ENCODE peak calls at places on chromosomes 2 and 18, in seven cellular contexts. One of them, this sample, is unnamed.

GRCh38 chr18:57895182-57895581 is 92.1 kb upstream of the ATP8B1 start:
- DNase-seq in amniotic epithelial cell: no peak
- DNase-seq in effector memory CD4-positive, alpha-beta T cell: no peak
- DNase-seq in NCI-H1105 treated with DMSO at 0.1 percent for 48 hours: no peak
- DNase-seq in mucosa of gallbladder: no peak
- DNase-seq in RPMI8226: no peak
- DNase-seq in stimulated activated naive CD8-positive, alpha-beta T cell treated with anti-CD3 and anti-CD28 coated beads, Interleukin-15, amount 100 ng/mL, for 72 hours: no peak
- DNase-seq in this sample: no peak

GRCh38 chr2:222864296-222864695 is 3.5 kb downstream of the ACSL3 start:
- DNase-seq in amniotic epithelial cell: peak; percentile 69
- DNase-seq in effector memory CD4-positive, alpha-beta T cell: no peak
- DNase-seq in NCI-H1105 treated with DMSO at 0.1 percent for 48 hours: no peak
- DNase-seq in mucosa of gallbladder: no peak
- DNase-seq in RPMI8226: no peak
- DNase-seq in stimulated activated naive CD8-positive, alpha-beta T cell treated with anti-CD3 and anti-CD28 coated beads, Interleukin-15, amount 100 ng/mL, for 72 hours: no peak
- DNase-seq in this sample: peak; percentile 90

GRCh38 chr18:1676387-1676786 is 771.7 kb downstream of the ADCYAP1 start:
- DNase-seq in amniotic epithelial cell: no peak
- DNase-seq in effector memory CD4-positive, alpha-beta T cell: no peak
- DNase-seq in NCI-H1105 treated with DMSO at 0.1 percent for 48 hours: no peak
- DNase-seq in mucosa of gallbladder: no peak
- DNase-seq in RPMI8226: peak; percentile 7
- DNase-seq in stimulated activated naive CD8-positive, alpha-beta T cell treated with anti-CD3 and anti-CD28 coated beads, Interleukin-15, amount 100 ng/mL, for 72 hours: no peak
- DNase-seq in this sample: no peak

GRCh38 chr2:99867690-99868089 is 274.7 kb downstream of the AFF3 start:
- DNase-seq in amniotic epithelial cell: peak; percentile 77
- DNase-seq in effector memory CD4-positive, alpha-beta T cell: no peak
- DNase-seq in NCI-H1105 treated with DMSO at 0.1 percent for 48 hours: no peak
- DNase-seq in mucosa of gallbladder: no peak
- DNase-seq in RPMI8226: no peak
- DNase-seq in stimulated activated naive CD8-positive, alpha-beta T cell treated with anti-CD3 and anti-CD28 coated beads, Interleukin-15, amount 100 ng/mL, for 72 hours: no peak
- DNase-seq in this sample: peak; percentile 77

GRCh38 chr2:27809761-27810241 is 38.3 kb downstream of the MRPL33 start:
- DNase-seq in amniotic epithelial cell: peak; percentile 82
- DNase-seq in effector memory CD4-positive, alpha-beta T cell: no peak
- DNase-seq in NCI-H1105 treated with DMSO at 0.1 percent for 48 hours: no peak
- DNase-seq in mucosa of gallbladder: no peak
- DNase-seq in RPMI8226: no peak
- DNase-seq in stimulated activated naive CD8-positive, alpha-beta T cell treated with anti-CD3 and anti-CD28 coated beads, Interleukin-15, amount 100 ng/mL, for 72 hours: no peak
- DNase-seq in this sample: peak; percentile 79

GRCh38 chr2:215537621-215538020 is 101.8 kb upstream of the FN1 start:
- DNase-seq in amniotic epithelial cell: peak; percentile 19
- DNase-seq in effector memory CD4-positive, alpha-beta T cell: no peak
- DNase-seq in NCI-H1105 treated with DMSO at 0.1 percent for 48 hours: no peak
- DNase-seq in mucosa of gallbladder: peak; percentile 16
- DNase-seq in RPMI8226: no peak
- DNase-seq in stimulated activated naive CD8-positive, alpha-beta T cell treated with anti-CD3 and anti-CD28 coated beads, Interleukin-15, amount 100 ng/mL, for 72 hours: no peak
- DNase-seq in this sample: peak; percentile 82

GRCh38 chr2:25920326-25920725 is 42.0 kb upstream of the ASXL2 start:
- DNase-seq in amniotic epithelial cell: peak; percentile 54
- DNase-seq in effector memory CD4-positive, alpha-beta T cell: no peak
- DNase-seq in NCI-H1105 treated with DMSO at 0.1 percent for 48 hours: no peak
- DNase-seq in mucosa of gallbladder: no peak
- DNase-seq in RPMI8226: no peak
- DNase-seq in stimulated activated naive CD8-positive, alpha-beta T cell treated with anti-CD3 and anti-CD28 coated beads, Interleukin-15, amount 100 ng/mL, for 72 hours: no peak
- DNase-seq in this sample: peak; percentile 38

GRCh38 chr2:69734858-69735574 is 6.9 kb upstream of the ANXA4 start:
- DNase-seq in amniotic epithelial cell: no peak
- DNase-seq in effector memory CD4-positive, alpha-beta T cell: no peak
- DNase-seq in NCI-H1105 treated with DMSO at 0.1 percent for 48 hours: no peak
- DNase-seq in mucosa of gallbladder: no peak
- DNase-seq in RPMI8226: no peak
- DNase-seq in stimulated activated naive CD8-positive, alpha-beta T cell treated with anti-CD3 and anti-CD28 coated beads, Interleukin-15, amount 100 ng/mL, for 72 hours: no peak
- DNase-seq in this sample: no peak

GRCh38 chr2:64437883-64438282 is 16.1 kb upstream of the LGALSL start:
- DNase-seq in amniotic epithelial cell: no peak
- DNase-seq in effector memory CD4-positive, alpha-beta T cell: no peak
- DNase-seq in NCI-H1105 treated with DMSO at 0.1 percent for 48 hours: no peak
- DNase-seq in mucosa of gallbladder: no peak
- DNase-seq in RPMI8226: no peak
- DNase-seq in stimulated activated naive CD8-positive, alpha-beta T cell treated with anti-CD3 and anti-CD28 coated beads, Interleukin-15, amount 100 ng/mL, for 72 hours: no peak
- DNase-seq in this sample: no peak

GRCh38 chr2:171128461-171128860 is 32.2 kb downstream of the TLK1 start:
- DNase-seq in amniotic epithelial cell: no peak
- DNase-seq in effector memory CD4-positive, alpha-beta T cell: no peak
- DNase-seq in NCI-H1105 treated with DMSO at 0.1 percent for 48 hours: no peak
- DNase-seq in mucosa of gallbladder: no peak
- DNase-seq in RPMI8226: no peak
- DNase-seq in stimulated activated naive CD8-positive, alpha-beta T cell treated with anti-CD3 and anti-CD28 coated beads, Interleukin-15, amount 100 ng/mL, for 72 hours: no peak
- DNase-seq in this sample: no peak